ENCODE peak calls at places on chromosomes 5 and 9, in six cellular contexts. L, Z, Y, T, A and O are unnamed samples.

GRCh38 chr5:35284364-35284763 is 54.1 kb upstream of the PRLR start:
- DNase-seq in L (no peak), Y (no peak), A (no peak), Z (no peak), T (no peak), O (no peak)

GRCh38 chr5:112551437-112552018 is 132.5 kb upstream of the EPB41L4A start:
- DNase-seq in L (peak; percentile 39), Z (peak; percentile 65), T (no peak), A (peak; percentile 53), Y (no peak), O (peak; percentile 51)

GRCh38 chr9:13160051-13160450 is 119.4 kb downstream of the MPDZ start:
- DNase-seq in T (no peak), Z (no peak), A (no peak), Y (no peak), L (no peak), O (no peak)

GRCh38 chr5:41325074-41325473 is 111.7 kb upstream of the C6 start:
- DNase-seq in A (no peak), T (no peak), L (no peak), Z (no peak), Y (no peak), O (no peak)

GRCh38 chr5:158698036-158698667 is 401.6 kb downstream of the EBF1 start:
- DNase-seq in L (no peak), Y (no peak), Z (peak; percentile 48), T (no peak), A (no peak), O (no peak)

GRCh38 chr9:20640331-20641187 is 18.3 kb upstream of the MLLT3 start:
- DNase-seq in T (peak; percentile 68), A (peak; percentile 91), Z (no peak), L (no peak), Y (peak; percentile 75), O (peak; percentile 30)

GRCh38 chr5:155460501-155460931 is 447.0 kb downstream of the KIF4B start:
- DNase-seq in Z (no peak), A (no peak), L (peak; percentile 91), Y (no peak), T (no peak), O (no peak)

GRCh38 chr5:92676839-92677197 is 904.2 kb downstream of the NR2F1-AS1 start:
- DNase-seq in A (no peak), Z (no peak), Y (no peak), T (no peak), L (no peak), O (no peak)

GRCh38 chr9:94860678-94861588 is 134.4 kb downstream of the AOPEP start:
- DNase-seq in A (no peak), Z (no peak), T (no peak), Y (no peak), L (no peak), O (no peak)

GRCh38 chr5:38291355-38291754 is 33.0 kb downstream of the EGFLAM start:
- DNase-seq in L (no peak), Y (no peak), Z (no peak), A (no peak), T (no peak), O (no peak)

GRCh38 chr5:150625831-150626746 is 14.4 kb upstream of the SYNPO start:
- DNase-seq in L (no peak), Z (no peak), A (no peak), Y (peak; percentile 63), T (no peak), O (no peak)

GRCh38 chr5:83564069-83564749 is 92.7 kb downstream of the VCAN start:
- DNase-seq in L (peak; percentile 50), Y (no peak), T (no peak), A (no peak), Z (no peak), O (no peak)

GRCh38 chr9:101387871-101388506 is 3.2 kb upstream of the BAAT start:
- DNase-seq in L (peak; percentile 86), A (peak; percentile 33), Z (no peak), Y (no peak), T (no peak), O (peak; percentile 30)

GRCh38 chr5:126122942-126123341 is 300.3 kb upstream of the GRAMD2B start:
- DNase-seq in Y (peak; percentile 27), A (no peak), T (no peak), L (no peak), Z (peak; percentile 87), O (no peak)

GRCh38 chr9:84998639-84999038 is 329.1 kb downstream of the NTRK2 start:
- DNase-seq in A (no peak), L (no peak), T (no peak), Z (no peak), Y (no peak), O (no peak)

GRCh38 chr5:60377826-60378225 is 322.1 kb downstream of the DEPDC1B start:
- DNase-seq in Y (no peak), Z (no peak), T (no peak), A (no peak), L (no peak), O (no peak)

GRCh38 chr9:111597852-111598729 is 1.4 kb downstream of the PTGR1 start:
- DNase-seq in Y (peak; percentile 81), L (peak; percentile 55), A (peak; percentile 53), Z (peak; percentile 93), T (peak; percentile 89), O (peak; percentile 73)

GRCh38 chr5:126210955-126211354 is 212.3 kb upstream of the GRAMD2B start:
- DNase-seq in Z (no peak), T (no peak), L (no peak), Y (no peak), A (no peak), O (no peak)

GRCh38 chr5:142342128-142342981 is 17.5 kb upstream of the SPRY4 start:
- DNase-seq in Y (no peak), L (peak; percentile 82), A (no peak), T (no peak), Z (peak; percentile 54), O (no peak)

GRCh38 chr5:80216753-80217596 is 38.9 kb downstream of the SERINC5 start:
- DNase-seq in T (peak; percentile 89), A (no peak), Y (peak; percentile 89), L (no peak), Z (no peak), O (peak; percentile 30)

GRCh38 chr5:177029498-177029897 is 7.0 kb downstream of the ZNF346 start:
- DNase-seq in A (no peak), T (no peak), Y (no peak), L (no peak), Z (no peak), O (no peak)

GRCh38 chr9:23739753-23740152 is 86.3 kb downstream of the ELAVL2 start:
- DNase-seq in Y (no peak), L (no peak), T (no peak), A (no peak), Z (no peak), O (no peak)

GRCh38 chr5:56273376-56274005 is 40.4 kb upstream of the ANKRD55 start:
- DNase-seq in L (no peak), A (peak; percentile 53), Y (no peak), T (no peak), Z (no peak), O (no peak)

GRCh38 chr9:71806916-71807315 is 38.6 kb upstream of the CEMIP2 start:
- DNase-seq in L (peak; percentile 67), Y (peak; percentile 60), A (peak; percentile 63), Z (peak; percentile 83), T (peak; percentile 76), O (peak; percentile 85)

GRCh38 chr9:83987402-83987791 is 6.8 kb downstream of the RMI1 start:
- DNase-seq in L (no peak), A (no peak), Y (no peak), Z (no peak), T (no peak), O (no peak)

GRCh38 chr5:174806729-174807128 is 82.3 kb downstream of the MSX2 start:
- DNase-seq in Y (no peak), A (no peak), T (no peak), L (no peak), Z (no peak), O (no peak)

GRCh38 chr9:133658442-133659431 is 22.6 kb downstream of the DBH start:
- DNase-seq in T (no peak), Z (peak; percentile 76), L (peak; percentile 81), Y (peak; percentile 91), A (peak; percentile 79), O (peak; percentile 25)

DNA sequence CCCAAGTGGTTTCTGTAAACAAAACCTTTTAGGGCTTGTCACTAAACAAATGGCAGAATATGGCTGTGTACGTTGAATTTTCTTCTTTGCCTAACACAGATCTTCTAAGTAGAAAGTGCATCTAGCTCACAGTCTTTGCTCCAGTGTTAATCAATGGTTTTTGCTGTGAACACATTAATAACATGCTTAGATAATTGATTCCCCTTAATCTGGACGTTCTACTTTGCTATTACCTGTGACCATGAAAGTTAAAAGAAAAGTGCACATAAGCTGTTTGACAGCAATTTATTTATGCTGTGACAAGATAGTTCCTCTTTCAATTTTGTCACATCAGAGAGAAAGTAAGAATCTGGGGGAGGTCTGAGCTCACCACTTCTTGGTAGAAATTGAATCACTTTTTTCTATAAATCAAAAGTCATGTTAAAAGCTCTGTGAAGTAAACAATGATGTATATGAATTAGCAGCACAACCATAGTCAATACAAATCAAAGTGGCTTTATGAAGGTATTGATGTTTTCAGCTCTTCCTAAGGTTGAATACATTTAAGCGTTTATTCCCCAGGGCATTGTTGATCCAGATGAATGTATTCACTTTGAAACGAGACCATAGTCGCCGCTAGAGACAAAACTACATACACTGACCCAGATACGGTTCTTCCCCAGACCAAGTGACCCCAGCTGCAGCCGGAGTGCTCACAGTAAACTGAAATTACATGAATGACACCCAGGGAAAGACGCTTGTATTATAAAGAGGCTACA is 174.6 kb upstream of the ZNF608 start:
- DNase-seq in Y (no peak), Z (no peak), A (no peak), L (no peak), T (no peak), O (no peak)
- H3K4me1 ChIP-seq in Y (no peaks in the 10 kb centered on the region), Z (peaks cover 19% of the 10 kb centered on the region), A (no peaks in the 10 kb centered on the region), L (no peaks in the 10 kb centered on the region), T (no peaks in the 10 kb centered on the region), O (peaks cover 8% of the 10 kb centered on the region)

DNA sequence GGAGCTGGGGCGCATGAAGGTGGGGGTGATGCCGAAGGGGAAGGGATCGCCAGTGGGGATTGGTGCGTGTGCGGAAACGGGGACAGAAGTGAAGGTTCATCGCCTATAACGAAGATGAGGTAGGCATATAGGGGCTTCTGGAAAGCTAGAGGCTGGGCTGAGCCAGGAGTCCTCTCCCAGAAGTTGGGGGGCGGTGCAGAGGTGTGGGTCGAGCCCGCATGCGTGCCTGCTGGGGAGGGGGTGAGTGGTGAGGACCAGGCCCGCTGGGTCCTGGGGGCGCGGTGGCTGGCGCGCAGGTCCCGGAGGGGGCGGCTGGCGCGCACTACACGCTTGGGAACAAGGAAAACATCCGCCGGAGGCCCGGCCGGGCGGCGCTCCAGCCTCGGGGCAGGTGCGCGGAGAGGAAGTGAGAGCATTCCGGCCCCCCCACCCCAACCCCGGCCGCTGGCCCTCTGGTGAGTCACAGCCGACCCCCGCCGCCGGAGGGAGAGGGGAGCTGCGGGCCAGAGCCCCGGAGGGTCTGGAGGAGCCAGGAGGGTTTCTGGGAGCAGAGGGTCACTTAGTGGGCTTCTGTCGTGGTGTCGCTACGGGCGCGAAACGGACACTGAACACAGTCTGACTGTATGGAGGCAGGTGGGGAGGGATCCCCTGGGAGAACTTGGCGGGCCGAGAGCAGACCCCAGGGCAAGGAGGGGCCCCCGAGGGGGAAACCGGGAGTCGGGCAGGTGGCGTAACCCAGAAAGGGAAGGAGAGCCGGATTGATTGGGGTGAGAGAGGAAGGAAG is 2.9 kb upstream of the MSMP start:
- DNase-seq in A (peak; percentile 76), T (peak; percentile 83), L (peak; percentile 62), Y (peak; percentile 89), Z (peak; percentile 88), O (no peak)
- H3K4me1 ChIP-seq in A (no peaks in the 10 kb centered on the region), T (no peaks in the 10 kb centered on the region), L (peaks cover 33% of the 10 kb centered on the region), Y (no peaks in the 10 kb centered on the region), Z (no peaks in the 10 kb centered on the region), O (peaks cover 11% of the 10 kb centered on the region)

GRCh38 chr9:136978865-136979544 is 1.7 kb downstream of the PTGDS start:
- DNase-seq in T (no peak), Y (peak; percentile 76), A (no peak), L (no peak), Z (no peak), O (no peak)
- H3K4me1 ChIP-seq in T (no peaks in the 10 kb centered on the region), Y (no peaks in the 10 kb centered on the region), A (peaks cover 24% of the 10 kb centered on the region), L (peaks cover 39% of the 10 kb centered on the region), Z (peaks cover 3% of the 10 kb centered on the region), O (peaks cover 47% of the 10 kb centered on the region)

GRCh38 chr9:36154213-36154952 is 14.8 kb upstream of the CCIN start:
- DNase-seq in L (no peak), A (peak; percentile 29), T (peak; percentile 81), Y (peak; percentile 48), Z (peak; percentile 46), O (peak; percentile 77)
- H3K4me1 ChIP-seq in L (peaks cover 23% of the 10 kb centered on the region), A (peaks cover 13% of the 10 kb centered on the region), T (no peaks in the 10 kb centered on the region), Y (peaks cover 6% of the 10 kb centered on the region), Z (no peaks in the 10 kb centered on the region), O (peaks cover 7% of the 10 kb centered on the region)